ENCODE peak calls at places on chromosomes 4 and X, in four cellular contexts. One of them, this sample, is unnamed.

GRCh38 chrX:11665144-11666040 is at the start of gene ARHGAP6:
- DNase-seq in sigmoid colon: peak; percentile 92
- DNase-seq in neural progenitor cell: peak; percentile 71
- DNase-seq in A549: peak; percentile 30
- DNase-seq in this sample: peak; percentile 44

GRCh38 chr4:102469806-102470205 is 31.4 kb upstream of the NFKB1 start:
- DNase-seq in A549: no peak
- DNase-seq in sigmoid colon: no peak
- DNase-seq in neural progenitor cell: no peak
- DNase-seq in this sample: no peak

GRCh38 chrX:100768679-100769338 is 36.9 kb upstream of the SYTL4 start:
- DNase-seq in A549: peak; percentile 61
- DNase-seq in neural progenitor cell: peak; percentile 80
- DNase-seq in sigmoid colon: peak; percentile 92
- DNase-seq in this sample: peak; percentile 72

GRCh38 chr4:173883821-173884220 is 353.8 kb upstream of the HAND2 start:
- DNase-seq in A549: no peak
- DNase-seq in sigmoid colon: no peak
- DNase-seq in neural progenitor cell: no peak
- DNase-seq in this sample: no peak

GRCh38 chr4:94828882-94829281 is 71.1 kb downstream of the BMPR1B start:
- DNase-seq in sigmoid colon: no peak
- DNase-seq in neural progenitor cell: no peak
- DNase-seq in A549: no peak
- DNase-seq in this sample: no peak

GRCh38 chr4:25308266-25308665 is 4.3 kb upstream of the ZCCHC4 start:
- DNase-seq in neural progenitor cell: no peak
- DNase-seq in A549: no peak
- DNase-seq in sigmoid colon: no peak
- DNase-seq in this sample: no peak

GRCh38 chr4:10781805-10782204 is 97.2 kb upstream of the CLNK start:
- DNase-seq in A549: no peak
- DNase-seq in neural progenitor cell: no peak
- DNase-seq in sigmoid colon: no peak
- DNase-seq in this sample: no peak

GRCh38 chr4:25161599-25161960 is 1.3 kb upstream of the SEPSECS start:
- DNase-seq in sigmoid colon: no peak
- DNase-seq in A549: no peak
- DNase-seq in neural progenitor cell: no peak
- DNase-seq in this sample: no peak

GRCh38 chrX:56800801-56801200 is 71.8 kb downstream of the NBDY start:
- DNase-seq in A549: no peak
- DNase-seq in sigmoid colon: no peak
- DNase-seq in neural progenitor cell: no peak
- DNase-seq in this sample: no peak

GRCh38 chr4:175916636-175917351 is 104.7 kb upstream of the GPM6A start:
- DNase-seq in neural progenitor cell: no peak
- DNase-seq in sigmoid colon: no peak
- DNase-seq in A549: no peak
- DNase-seq in this sample: no peak

GRCh38 chr4:48017108-48017527 is 546 bp downstream of the NIPAL1 start:
- DNase-seq in sigmoid colon: peak; percentile 64
- DNase-seq in A549: peak; percentile 20
- DNase-seq in neural progenitor cell: peak; percentile 61
- DNase-seq in this sample: peak; percentile 78

GRCh38 chrX:4240541-4241194 is 527.2 kb upstream of the PRKX start:
- DNase-seq in neural progenitor cell: no peak
- DNase-seq in A549: peak; percentile 3
- DNase-seq in sigmoid colon: no peak
- DNase-seq in this sample: no peak

GRCh38 chrX:55007633-55008032 is 7.5 kb downstream of the APEX2 start:
- DNase-seq in neural progenitor cell: no peak
- DNase-seq in sigmoid colon: no peak
- DNase-seq in A549: peak; percentile 31
- DNase-seq in this sample: no peak

GRCh38 chr4:186685744-186686143 is 37.9 kb downstream of the FAT1 start:
- DNase-seq in sigmoid colon: no peak
- DNase-seq in neural progenitor cell: no peak
- DNase-seq in A549: peak; percentile 73
- DNase-seq in this sample: no peak

GRCh38 chr4:124121511-124121934 is 591.0 kb downstream of the ANKRD50 start:
- DNase-seq in A549: peak; percentile 22
- DNase-seq in sigmoid colon: no peak
- DNase-seq in neural progenitor cell: no peak
- DNase-seq in this sample: no peak

GRCh38 chr4:105240037-105240436 is 93.4 kb downstream of the TET2 start:
- DNase-seq in sigmoid colon: no peak
- DNase-seq in neural progenitor cell: no peak
- DNase-seq in A549: no peak
- DNase-seq in this sample: no peak

GRCh38 chrX:140274761-140275525 is 229.9 kb downstream of the SOX3 start:
- DNase-seq in neural progenitor cell: peak; percentile 59
- DNase-seq in sigmoid colon: no peak
- DNase-seq in A549: no peak
- DNase-seq in this sample: no peak

GRCh38 chr4:122045533-122045932 is 93.7 kb upstream of the TRPC3 start:
- DNase-seq in neural progenitor cell: no peak
- DNase-seq in sigmoid colon: no peak
- DNase-seq in A549: peak; percentile 51
- DNase-seq in this sample: peak; percentile 70

GRCh38 chr4:107935246-107935645 is 3.9 kb downstream of the CYP2U1 start:
- DNase-seq in neural progenitor cell: no peak
- DNase-seq in A549: no peak
- DNase-seq in sigmoid colon: no peak
- DNase-seq in this sample: no peak

GRCh38 chrX:21412029-21412428 is 37.8 kb downstream of the CNKSR2 start:
- DNase-seq in sigmoid colon: no peak
- DNase-seq in A549: peak; percentile 58
- DNase-seq in neural progenitor cell: no peak
- DNase-seq in this sample: no peak

GRCh38 chr4:1790005-1790404 is 3.1 kb upstream of the FGFR3 start:
- DNase-seq in A549: no peak
- DNase-seq in sigmoid colon: no peak
- DNase-seq in neural progenitor cell: no peak
- DNase-seq in this sample: no peak

GRCh38 chr4:1789552-1789951 is 3.5 kb upstream of the FGFR3 start:
- DNase-seq in sigmoid colon: no peak
- DNase-seq in neural progenitor cell: no peak
- DNase-seq in A549: no peak
- DNase-seq in this sample: no peak

GRCh38 chr4:1786544-1787362 is 6.3 kb upstream of the FGFR3 start:
- DNase-seq in sigmoid colon: no peak
- DNase-seq in A549: no peak
- DNase-seq in neural progenitor cell: no peak
- DNase-seq in this sample: no peak

GRCh38 chr4:1787411-1788077 is 5.5 kb upstream of the FGFR3 start:
- DNase-seq in sigmoid colon: no peak
- DNase-seq in neural progenitor cell: no peak
- DNase-seq in A549: no peak
- DNase-seq in this sample: no peak

GRCh38 chr4:1788254-1788973 is 4.7 kb upstream of the FGFR3 start:
- DNase-seq in sigmoid colon: no peak
- DNase-seq in neural progenitor cell: no peak
- DNase-seq in A549: no peak
- DNase-seq in this sample: no peak
- H3K4me1 ChIP-seq in sigmoid colon: no peaks in the 10 kb centered on the region
- H3K4me1 ChIP-seq in neural progenitor cell: peaks cover 13% of the 10 kb centered on the region
- H3K4me1 ChIP-seq in A549: peaks cover 3% of the 10 kb centered on the region
- H3K4me1 ChIP-seq in this sample: no peaks in the 10 kb centered on the region

GRCh38 chrX:109939498-109939897 is 63.4 kb upstream of the TMEM164 start:
- DNase-seq in A549: no peak
- DNase-seq in neural progenitor cell: no peak
- DNase-seq in sigmoid colon: no peak
- DNase-seq in this sample: peak; percentile 63
- TF ChIP-seq CTCF in A549: no peak
- TF ChIP-seq CTCF in neural progenitor cell: no peak
- TF ChIP-seq CTCF in sigmoid colon: no peak
- TF ChIP-seq CTCF in this sample: no peak

DNA sequence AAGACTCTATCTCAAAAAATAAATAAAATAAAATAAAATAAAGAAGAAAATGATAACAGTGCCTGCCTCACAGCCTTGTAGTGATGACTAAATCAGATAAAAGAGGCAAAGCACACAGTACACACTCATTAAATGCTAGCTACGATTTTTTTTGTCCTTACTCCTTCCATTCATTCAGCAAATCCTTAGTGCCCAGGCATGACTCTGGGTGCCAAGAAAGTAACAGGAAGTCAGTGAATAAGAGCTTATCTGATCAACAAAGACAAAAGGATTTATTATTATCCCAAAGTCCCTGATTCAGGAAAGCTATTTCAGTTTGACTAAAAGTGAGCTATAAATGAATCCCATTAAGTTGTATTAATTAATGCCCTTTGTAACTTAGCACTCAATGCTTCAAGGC is 92.7 kb downstream of the SH3KBP1 start:
- DNase-seq in A549: no peak
- DNase-seq in neural progenitor cell: no peak
- DNase-seq in sigmoid colon: no peak
- DNase-seq in this sample: no peak
- H3K4me1 ChIP-seq in A549: no peaks in the 10 kb centered on the region
- H3K4me1 ChIP-seq in neural progenitor cell: no peaks in the 10 kb centered on the region
- H3K4me1 ChIP-seq in sigmoid colon: no peaks in the 10 kb centered on the region
- H3K4me1 ChIP-seq in this sample: peaks cover 3% of the 10 kb centered on the region

DNA sequence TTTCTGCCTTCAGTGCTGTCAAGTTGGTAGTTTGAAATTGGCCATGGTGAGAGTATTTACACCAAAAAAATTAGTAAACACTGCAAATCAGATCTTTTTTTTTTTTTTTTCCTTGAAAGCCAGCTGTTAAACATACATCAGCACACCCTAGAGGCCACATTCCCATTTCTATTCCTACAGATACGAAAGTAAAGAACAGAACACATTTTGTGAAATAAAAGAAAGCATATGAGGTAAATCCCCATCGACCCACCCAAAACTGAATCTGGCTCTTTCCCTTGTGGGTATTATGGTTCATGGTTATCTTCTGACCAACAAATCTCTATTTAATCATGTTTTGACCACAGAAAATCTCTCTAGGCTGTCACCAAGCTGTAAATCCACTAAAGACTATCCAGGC is 41.8 kb upstream of the AP1AR start:
- DNase-seq in A549: peak; percentile 26
- DNase-seq in neural progenitor cell: no peak
- DNase-seq in sigmoid colon: no peak
- DNase-seq in this sample: no peak
- TF ChIP-seq CTCF in A549: peak; percentile 35
- TF ChIP-seq CTCF in neural progenitor cell: peak; percentile 30
- TF ChIP-seq CTCF in sigmoid colon: no peak
- TF ChIP-seq CTCF in this sample: no peak

GRCh38 chr4:8205749-8206611 is 6.9 kb downstream of the SH3TC1 start:
- DNase-seq in neural progenitor cell: no peak
- DNase-seq in A549: no peak
- DNase-seq in sigmoid colon: no peak
- DNase-seq in this sample: no peak

GRCh38 chr4:8203817-8204216 is 4.7 kb downstream of the SH3TC1 start:
- DNase-seq in A549: no peak
- DNase-seq in sigmoid colon: no peak
- DNase-seq in neural progenitor cell: no peak
- DNase-seq in this sample: no peak

GRCh38 chr4:8202526-8203375 is 3.7 kb downstream of the SH3TC1 start:
- DNase-seq in sigmoid colon: no peak
- DNase-seq in neural progenitor cell: no peak
- DNase-seq in A549: no peak
- DNase-seq in this sample: no peak

GRCh38 chr4:8205241-8205707 is 6.2 kb downstream of the SH3TC1 start:
- DNase-seq in A549: no peak
- DNase-seq in neural progenitor cell: no peak
- DNase-seq in sigmoid colon: no peak
- DNase-seq in this sample: no peak

GRCh38 chr4:8204576-8205227 is 5.6 kb downstream of the SH3TC1 start:
- DNase-seq in A549: no peak
- DNase-seq in sigmoid colon: no peak
- DNase-seq in neural progenitor cell: no peak
- DNase-seq in this sample: no peak
- H3K4me1 ChIP-seq in A549: peaks cover 16% of the 10 kb centered on the region
- H3K4me1 ChIP-seq in sigmoid colon: no peaks in the 10 kb centered on the region
- H3K4me1 ChIP-seq in neural progenitor cell: no peaks in the 10 kb centered on the region
- H3K4me1 ChIP-seq in this sample: peaks cover 26% of the 10 kb centered on the region

GRCh38 chr4:56112377-56112776 is 163.6 kb downstream of the CEP135 start:
- DNase-seq in A549: no peak
- DNase-seq in sigmoid colon: no peak
- DNase-seq in neural progenitor cell: peak; percentile 68
- DNase-seq in this sample: no peak
- TF ChIP-seq CTCF in A549: no peak
- TF ChIP-seq CTCF in sigmoid colon: no peak
- TF ChIP-seq CTCF in neural progenitor cell: peak; percentile 53
- TF ChIP-seq CTCF in this sample: no peak

This sample was measured in upper lobe of right lung.